ENCODE peak calls at places on chromosomes 16 and 17, in five cellular contexts. W is epithelial cell of esophagus; O is activated CD8-positive, alpha-beta T cell treated with anti-CD3 and anti-CD28 coated beads, Interleukin-2, amount 10 ng/mL, durations not matched to agents 7 days and 5 days; E is left kidney; P is GM19239. X is an unnamed sample.

GRCh38 chr16:25143898-25144297 is 32.4 kb downstream of the LCMT1 start:
- DNase-seq in W (peak), O (no peak), E (no peak), P (no peak), X (no peak)

GRCh38 chr16:85610059-85610445 is 3.1 kb upstream of the GSE1 start:
- DNase-seq in W (peak), O (peak), E (no peak), P (no peak), X (no peak)

GRCh38 chr16:74984194-74984669 is 691 bp downstream of the WDR59 start:
- DNase-seq in W (peak), O (peak), E (no peak), P (no peak), X (peak)

GRCh38 chr17:10844667-10845387 is 6.9 kb upstream of the PIRT start:
- DNase-seq in W (peak), O (peak), E (peak), P (peak), X (peak)

GRCh38 chr17:63434951-63435571 is 11.0 kb downstream of the CYB561 start:
- DNase-seq in W (peak), O (peak), E (no peak), P (no peak), X (peak)

GRCh38 chr16:22192261-22193133 is 13.6 kb upstream of the EEF2K start:
- DNase-seq in W (peak), O (peak), E (peak), P (no peak), X (peak)

GRCh38 chr17:76092526-76093413 is 10.8 kb downstream of the EXOC7 start:
- DNase-seq in W (no peak), O (no peak), E (no peak), P (no peak), X (no peak)

GRCh38 chr17:304461-304860 is 48.1 kb downstream of the RPH3AL start:
- DNase-seq in W (no peak), O (no peak), E (peak), P (no peak), X (no peak)

GRCh38 chr16:85539084-85539483 is 74.0 kb upstream of the GSE1 start:
- DNase-seq in W (no peak), O (no peak), E (no peak), P (no peak), X (no peak)

X was measured in effector memory CD4-positive, alpha-beta T cell.